ENCODE peak calls at places on chromosomes 1 and 21, in eight cellular contexts. D is ovary, G is breast epithelium, V is K562, J is heart left ventricle, U is prostate gland, I is stomach, P is uterus. R is an unnamed sample.

GRCh38 chr1:160117709-160118183 is 2.2 kb downstream of the ATP1A2 start:
- DNase-seq in D (peak; percentile 68), G (no peak), V (no peak), J (peak; percentile 41), U (no peak), I (peak; percentile 32), P (no peak), R (no peak)

GRCh38 chr1:208280184-208280583 is 36.0 kb upstream of the PLXNA2 start:
- DNase-seq in D (no peak), G (no peak), V (no peak), J (no peak), U (no peak), I (no peak), P (no peak), R (no peak)

GRCh38 chr1:101105877-101106276 is 80.3 kb upstream of the DPH5 start:
- DNase-seq in D (no peak), G (no peak), V (no peak), J (no peak), U (no peak), I (no peak), P (no peak), R (no peak)

GRCh38 chr1:31368611-31369107 is 4.2 kb downstream of the FABP3 start:
- DNase-seq in D (peak; percentile 55), G (no peak), V (peak; percentile 69), J (peak; percentile 73), U (no peak), I (peak; percentile 31), P (no peak), R (no peak)

GRCh38 chr1:12654004-12654567 is 10.2 kb downstream of the AADACL4 start:
- DNase-seq in D (no peak), G (no peak), V (no peak), J (no peak), U (no peak), I (no peak), P (no peak), R (no peak)

GRCh38 chr1:154353460-154353904 is 28.2 kb downstream of the ATP8B2 start:
- DNase-seq in D (no peak), G (no peak), V (peak; percentile 81), J (no peak), U (no peak), I (peak; percentile 51), P (peak; percentile 41), R (no peak)

GRCh38 chr1:41925712-41926111 is 7.0 kb upstream of the HIVEP3 start:
- DNase-seq in D (no peak), G (no peak), V (no peak), J (no peak), U (no peak), I (no peak), P (no peak), R (no peak)

GRCh38 chr21:33968082-33968997 is 52.7 kb upstream of the ATP5PO start:
- DNase-seq in D (no peak), G (no peak), V (peak; percentile 61), J (peak; percentile 38), U (no peak), I (no peak), P (no peak), R (no peak)

GRCh38 chr1:208254862-208255261 is 10.7 kb upstream of the PLXNA2 start:
- DNase-seq in D (no peak), G (no peak), V (no peak), J (no peak), U (no peak), I (no peak), P (no peak), R (no peak)

GRCh38 chr1:10569531-10569930 is 94.8 kb downstream of the PEX14 start:
- DNase-seq in D (no peak), G (no peak), V (no peak), J (no peak), U (no peak), I (no peak), P (no peak), R (no peak)

GRCh38 chr1:193070942-193071341 is 11.5 kb downstream of the RO60 start:
- DNase-seq in D (no peak), G (no peak), V (peak; percentile 72), J (no peak), U (no peak), I (no peak), P (no peak), R (no peak)

GRCh38 chr1:9871707-9872425 is 38.2 kb downstream of the CTNNBIP1 start:
- DNase-seq in D (no peak), G (no peak), V (no peak), J (no peak), U (no peak), I (no peak), P (no peak), R (no peak)

GRCh38 chr1:84506729-84507453 is 510 bp upstream of the GNG5 start:
- DNase-seq in D (no peak), G (no peak), V (peak; percentile 6), J (no peak), U (no peak), I (no peak), P (no peak), R (no peak)

GRCh38 chr1:84508510-84508909 is 2.1 kb upstream of the GNG5 start:
- DNase-seq in D (no peak), G (no peak), V (no peak), J (no peak), U (no peak), I (no peak), P (no peak), R (no peak)

GRCh38 chr1:84504580-84505021 is 1.6 kb upstream of the SPATA1 start:
- DNase-seq in D (no peak), G (no peak), V (peak; percentile 53), J (no peak), U (no peak), I (no peak), P (no peak), R (no peak)

GRCh38 chr1:84505167-84506001 is 802 bp upstream of the SPATA1 start:
- DNase-seq in D (no peak), G (peak; percentile 57), V (peak; percentile 13), J (no peak), U (peak; percentile 35), I (no peak), P (no peak), R (peak; percentile 29)

GRCh38 chr1:84506002-84506728 is at the start of the genes GNG5 and SPATA1:
- DNase-seq in D (peak; percentile 98), G (peak; percentile 97), V (peak; percentile 98), J (peak; percentile 99), U (peak; percentile 98), I (peak; percentile 99), P (peak; percentile 98), R (peak; percentile 100)
- TF ChIP-seq POLR2A in D (peak; percentile 64), G (peak; percentile 39), V (peak; percentile 98), J (no peak), U (peak; percentile 79), I (no peak), P (peak; percentile 26), R (no peak)

GRCh38 chr1:25135903-25136302 is 96.4 kb downstream of the SYF2 start:
- DNase-seq in D (no peak), G (no peak), V (no peak), J (no peak), U (no peak), I (no peak), P (no peak), R (no peak)
- H3K4me3 ChIP-seq in D (no peak overlapping the region), G (no peak overlapping the region), V (no peak overlapping the region), J (no peak overlapping the region), U (no peak overlapping the region), I (no peak overlapping the region), P (no peak overlapping the region), R (no peak overlapping the region)

DNA sequence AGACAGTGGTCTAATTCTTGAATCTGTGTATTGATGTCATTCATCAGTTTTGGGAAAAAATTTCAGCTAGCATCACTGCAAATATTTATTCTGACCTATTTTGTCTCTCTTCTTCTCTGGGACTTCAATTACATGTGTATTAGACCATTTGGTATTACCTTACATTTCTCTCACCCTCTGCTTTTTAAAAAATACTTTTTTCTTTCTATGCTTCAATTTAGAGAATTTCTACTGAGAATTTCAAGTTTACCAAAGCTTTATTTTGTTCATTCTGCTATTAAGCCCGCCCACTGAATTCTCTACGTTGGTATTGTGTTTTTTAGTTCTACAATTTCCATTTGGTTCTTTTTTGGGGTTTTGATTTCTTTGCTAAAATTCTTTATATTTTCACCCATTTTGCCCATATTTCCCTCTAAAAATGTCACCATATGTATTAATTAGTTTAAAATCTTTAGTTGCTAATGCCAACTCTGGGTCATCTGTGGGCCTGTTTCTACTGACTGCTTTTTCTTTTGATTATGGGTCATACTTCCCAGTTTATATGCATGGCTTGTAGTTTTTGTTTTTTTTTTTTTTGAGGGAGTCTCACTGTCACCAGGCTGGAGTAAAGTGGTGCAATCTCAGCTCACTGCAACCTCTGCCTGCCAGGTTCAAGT is 212.0 kb downstream of the DYRK1A start:
- DNase-seq in D (no peak), G (no peak), V (no peak), J (no peak), U (no peak), I (no peak), P (no peak), R (no peak)
- TF ChIP-seq CTCF in D (no peak), G (no peak), V (no peak), J (no peak), U (no peak), I (no peak), P (no peak), R (no peak)

GRCh38 chr1:39410915-39411436 is 80.5 kb upstream of the BMP8A start:
- DNase-seq in D (peak; percentile 81), G (peak; percentile 75), V (peak; percentile 90), J (peak; percentile 84), U (peak; percentile 88), I (peak; percentile 81), P (peak; percentile 86), R (peak; percentile 73)

GRCh38 chr1:39408641-39409054 is 82.8 kb upstream of the BMP8A start:
- DNase-seq in D (peak; percentile 95), G (peak; percentile 89), V (peak; percentile 97), J (peak; percentile 97), U (peak; percentile 94), I (peak; percentile 93), P (peak; percentile 95), R (peak; percentile 92)

GRCh38 chr1:39407889-39408640 is 83.4 kb upstream of the BMP8A start:
- DNase-seq in D (no peak), G (no peak), V (no peak), J (no peak), U (no peak), I (no peak), P (peak; percentile 29), R (no peak)

GRCh38 chr1:39407496-39407888 is 83.9 kb upstream of the BMP8A start:
- DNase-seq in D (no peak), G (no peak), V (no peak), J (no peak), U (no peak), I (no peak), P (no peak), R (no peak)

DNA sequence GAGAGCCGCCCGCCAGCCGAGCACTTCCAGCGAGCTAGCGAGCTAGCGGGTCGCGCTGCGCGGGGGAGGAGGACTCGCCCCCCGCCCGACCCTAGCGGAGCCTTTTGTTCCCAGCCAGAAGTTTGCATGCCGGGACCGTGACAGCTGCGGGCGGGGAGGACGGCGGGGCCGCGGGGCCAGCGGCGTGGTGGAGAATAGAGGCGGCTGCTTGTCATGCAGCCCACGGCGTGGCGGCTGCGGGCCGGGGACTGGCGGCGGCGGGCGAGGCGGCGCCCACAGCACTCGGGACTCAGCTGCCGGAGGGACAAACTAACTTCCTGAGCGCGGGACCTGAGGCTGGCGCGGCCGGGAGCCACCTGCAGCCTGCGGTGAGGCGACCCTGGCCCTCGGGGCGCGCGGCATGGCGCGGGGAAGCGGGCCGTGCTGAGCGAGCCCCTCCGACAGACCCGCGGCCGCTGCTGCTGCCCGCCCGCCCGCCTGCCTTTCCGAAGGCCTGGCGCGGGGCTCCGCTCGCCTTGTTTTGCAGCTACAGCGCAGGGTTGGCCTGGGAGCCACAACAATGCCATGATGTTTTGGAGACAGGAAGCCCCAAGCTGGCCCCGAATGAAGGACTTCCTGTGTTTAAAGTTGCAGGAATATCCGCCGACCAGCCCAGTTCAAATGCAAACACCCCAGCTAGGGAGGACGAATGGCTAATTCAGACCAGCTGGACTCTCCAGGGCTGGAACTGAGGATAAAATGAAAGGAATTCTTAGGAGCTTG is 82.2 kb upstream of the BMP8A start:
- DNase-seq in D (peak; percentile 53), G (peak; percentile 56), V (peak; percentile 61), J (peak; percentile 72), U (no peak), I (peak; percentile 43), P (peak; percentile 58), R (peak; percentile 41)
- TF ChIP-seq POLR2A in D (peak; percentile 35), G (no peak), V (peak; percentile 67), J (no peak), U (peak; percentile 35), I (no peak), P (no peak), R (no peak)

R was measured in lower leg skin.